ENCODE peak calls at places on chromosomes 6 and 20, in six cellular contexts. One of them, this sample, is unnamed.

GRCh38 chr6:163793584-163793983 is 379.1 kb downstream of the QKI start:
- DNase-seq in GM03348: peak
- DNase-seq in NCI-H1436: no peak
- DNase-seq in Peyer's patch: no peak
- DNase-seq in CD4-positive, alpha-beta T cell: no peak
- DNase-seq in astrocyte of the cerebellum: peak
- DNase-seq in this sample: peak

GRCh38 chr6:33416386-33417126 is 1.4 kb downstream of the CUTA start:
- DNase-seq in GM03348: no peak
- DNase-seq in NCI-H1436: no peak
- DNase-seq in Peyer's patch: no peak
- DNase-seq in CD4-positive, alpha-beta T cell: no peak
- DNase-seq in astrocyte of the cerebellum: no peak
- DNase-seq in this sample: no peak

GRCh38 chr6:109892451-109893435 is 85.4 kb upstream of the GPR6 start:
- DNase-seq in GM03348: no peak
- DNase-seq in NCI-H1436: no peak
- DNase-seq in Peyer's patch: no peak
- DNase-seq in CD4-positive, alpha-beta T cell: no peak
- DNase-seq in astrocyte of the cerebellum: no peak
- DNase-seq in this sample: no peak

GRCh38 chr6:137874204-137875001 is 7.3 kb downstream of the TNFAIP3 start:
- DNase-seq in GM03348: no peak
- DNase-seq in NCI-H1436: no peak
- DNase-seq in Peyer's patch: peak
- DNase-seq in CD4-positive, alpha-beta T cell: no peak
- DNase-seq in astrocyte of the cerebellum: no peak
- DNase-seq in this sample: no peak

GRCh38 chr6:166488081-166488685 is 98.3 kb downstream of the RAMACL start:
- DNase-seq in GM03348: no peak
- DNase-seq in NCI-H1436: no peak
- DNase-seq in Peyer's patch: peak
- DNase-seq in CD4-positive, alpha-beta T cell: peak
- DNase-seq in astrocyte of the cerebellum: no peak
- DNase-seq in this sample: no peak

GRCh38 chr6:107843400-107843799 is 19.3 kb upstream of the SCML4 start:
- DNase-seq in GM03348: no peak
- DNase-seq in NCI-H1436: no peak
- DNase-seq in Peyer's patch: peak
- DNase-seq in CD4-positive, alpha-beta T cell: no peak
- DNase-seq in astrocyte of the cerebellum: no peak
- DNase-seq in this sample: no peak

GRCh38 chr20:22836211-22836610 is 198.9 kb upstream of the SSTR4 start:
- DNase-seq in GM03348: no peak
- DNase-seq in NCI-H1436: no peak
- DNase-seq in Peyer's patch: no peak
- DNase-seq in CD4-positive, alpha-beta T cell: no peak
- DNase-seq in astrocyte of the cerebellum: no peak
- DNase-seq in this sample: no peak

GRCh38 chr6:5518936-5519491 is 257.7 kb downstream of the FARS2 start:
- DNase-seq in GM03348: no peak
- DNase-seq in NCI-H1436: no peak
- DNase-seq in Peyer's patch: no peak
- DNase-seq in CD4-positive, alpha-beta T cell: no peak
- DNase-seq in astrocyte of the cerebellum: no peak
- DNase-seq in this sample: no peak

GRCh38 chr6:27617700-27618689 is 145.1 kb upstream of the ZNF184 start:
- DNase-seq in GM03348: peak
- DNase-seq in NCI-H1436: no peak
- DNase-seq in Peyer's patch: no peak
- DNase-seq in CD4-positive, alpha-beta T cell: no peak
- DNase-seq in astrocyte of the cerebellum: no peak
- DNase-seq in this sample: no peak

GRCh38 chr6:23003671-23004598 is 434.6 kb downstream of the HDGFL1 start:
- DNase-seq in GM03348: peak
- DNase-seq in NCI-H1436: no peak
- DNase-seq in Peyer's patch: no peak
- DNase-seq in CD4-positive, alpha-beta T cell: no peak
- DNase-seq in astrocyte of the cerebellum: peak
- DNase-seq in this sample: peak

GRCh38 chr6:11391934-11392777 is 145.4 kb upstream of the TMEM170B start:
- DNase-seq in GM03348: no peak
- DNase-seq in NCI-H1436: no peak
- DNase-seq in Peyer's patch: no peak
- DNase-seq in CD4-positive, alpha-beta T cell: no peak
- DNase-seq in astrocyte of the cerebellum: no peak
- DNase-seq in this sample: no peak

This sample was measured in AG09309.